ENCODE peak calls at places on chromosomes 1 and 21, in four cellular contexts. One of them, this sample, is unnamed.

GRCh38 chr1:152747831-152748230 is 10.0 kb upstream of the KPRP start:
- DNase-seq in HepG2: no peak
- DNase-seq in H1: no peak
- DNase-seq in GM12878: no peak
- DNase-seq in this sample: no peak

GRCh38 chr1:21511579-21512522 is 2.6 kb downstream of the ALPL start:
- DNase-seq in HepG2: no peak
- DNase-seq in H1: no peak
- DNase-seq in GM12878: no peak
- DNase-seq in this sample: no peak

GRCh38 chr1:29736582-29737188 is 500.4 kb downstream of the PTPRU start:
- DNase-seq in GM12878: no peak
- DNase-seq in H1: no peak
- DNase-seq in HepG2: peak; percentile 20
- DNase-seq in this sample: no peak

GRCh38 chr21:42175110-42175710 is 43.7 kb upstream of the ABCG1 start:
- DNase-seq in GM12878: no peak
- DNase-seq in H1: no peak
- DNase-seq in HepG2: no peak
- DNase-seq in this sample: no peak

GRCh38 chr1:84278905-84279304 is 22.6 kb upstream of the SAMD13 start:
- DNase-seq in H1: no peak
- DNase-seq in GM12878: no peak
- DNase-seq in HepG2: no peak
- DNase-seq in this sample: no peak

GRCh38 chr1:6922096-6922931 is 137.1 kb downstream of the CAMTA1 start:
- DNase-seq in HepG2: no peak
- DNase-seq in GM12878: no peak
- DNase-seq in H1: no peak
- DNase-seq in this sample: peak; percentile 63

GRCh38 chr1:245172026-245172425 is 17.2 kb downstream of the KIF26B start:
- DNase-seq in H1: no peak
- DNase-seq in HepG2: no peak
- DNase-seq in GM12878: no peak
- DNase-seq in this sample: no peak

GRCh38 chr1:12166834-12167492 is at the start of gene TNFRSF1B:
- DNase-seq in GM12878: no peak
- DNase-seq in H1: no peak
- DNase-seq in HepG2: no peak
- DNase-seq in this sample: peak; percentile 91

GRCh38 chr21:35204850-35205564 is 155.9 kb upstream of the RUNX1 start:
- DNase-seq in HepG2: no peak
- DNase-seq in GM12878: no peak
- DNase-seq in H1: no peak
- DNase-seq in this sample: no peak

GRCh38 chr1:38716229-38716628 is 143.3 kb downstream of the RRAGC start:
- DNase-seq in GM12878: no peak
- DNase-seq in H1: no peak
- DNase-seq in HepG2: no peak
- DNase-seq in this sample: no peak

GRCh38 chr1:3736131-3736561 is 16.1 kb upstream of the CCDC27 start:
- DNase-seq in H1: no peak
- DNase-seq in HepG2: no peak
- DNase-seq in GM12878: no peak
- DNase-seq in this sample: no peak

DNA sequence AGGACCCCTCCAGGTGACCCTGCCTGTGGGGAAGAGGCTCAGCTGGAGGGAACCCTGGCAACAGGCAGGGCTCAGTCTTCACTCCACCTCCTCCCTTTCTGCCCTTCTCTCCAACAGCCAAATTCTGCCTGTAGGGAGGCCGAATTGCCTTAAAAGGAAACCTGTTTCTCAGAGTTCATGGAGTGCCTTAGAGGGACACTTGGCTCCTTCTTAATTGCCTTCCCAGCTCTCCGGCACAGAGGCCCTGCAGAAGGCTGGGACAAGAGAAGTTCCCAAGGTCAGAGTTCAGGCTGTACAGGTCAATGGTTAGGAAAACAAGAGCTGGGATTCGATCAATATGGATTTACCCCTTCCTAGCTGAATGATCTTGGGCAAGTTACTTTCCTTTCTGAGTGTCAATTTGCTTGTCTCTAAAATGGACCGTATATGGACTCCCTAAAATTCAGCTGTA is 6.2 kb downstream of the CSRP1 start:
- DNase-seq in HepG2: no peak
- DNase-seq in H1: no peak
- DNase-seq in GM12878: no peak
- DNase-seq in this sample: no peak
- H3K4me1 ChIP-seq in HepG2: peaks cover 87% of the 10 kb centered on the region
- H3K4me1 ChIP-seq in H1: peaks cover 11% of the 10 kb centered on the region
- H3K4me1 ChIP-seq in GM12878: peaks cover 4% of the 10 kb centered on the region
- H3K4me1 ChIP-seq in this sample: peaks cover 24% of the 10 kb centered on the region

GRCh38 chr1:169486281-169486904 is 649 bp upstream of the SLC19A2 start:
- DNase-seq in HepG2: no peak
- DNase-seq in GM12878: no peak
- DNase-seq in H1: no peak
- DNase-seq in this sample: no peak
- TF ChIP-seq TCF12 in HepG2: no peak
- TF ChIP-seq TCF12 in GM12878: no peak
- TF ChIP-seq TCF12 in H1: no peak
- TF ChIP-seq TCF12 in this sample: no peak

GRCh38 chr1:197770243-197770642 is 5.0 kb downstream of the DENND1B start:
- DNase-seq in HepG2: no peak
- DNase-seq in GM12878: no peak
- DNase-seq in H1: no peak
- DNase-seq in this sample: no peak
- TF ChIP-seq POLR2AphosphoS5 in HepG2: no peak
- TF ChIP-seq POLR2AphosphoS5 in GM12878: no peak
- TF ChIP-seq POLR2AphosphoS5 in H1: no peak
- TF ChIP-seq POLR2AphosphoS5 in this sample: no peak

GRCh38 chr1:8021676-8022266 is 4.3 kb downstream of the ERRFI1 start:
- DNase-seq in H1: no peak
- DNase-seq in GM12878: no peak
- DNase-seq in HepG2: no peak
- DNase-seq in this sample: no peak
- H3K4me1 ChIP-seq in H1: peaks cover 14% of the 10 kb centered on the region
- H3K4me1 ChIP-seq in GM12878: peaks cover 5% of the 10 kb centered on the region
- H3K4me1 ChIP-seq in HepG2: peaks cover 43% of the 10 kb centered on the region
- H3K4me1 ChIP-seq in this sample: peaks cover 16% of the 10 kb centered on the region

DNA sequence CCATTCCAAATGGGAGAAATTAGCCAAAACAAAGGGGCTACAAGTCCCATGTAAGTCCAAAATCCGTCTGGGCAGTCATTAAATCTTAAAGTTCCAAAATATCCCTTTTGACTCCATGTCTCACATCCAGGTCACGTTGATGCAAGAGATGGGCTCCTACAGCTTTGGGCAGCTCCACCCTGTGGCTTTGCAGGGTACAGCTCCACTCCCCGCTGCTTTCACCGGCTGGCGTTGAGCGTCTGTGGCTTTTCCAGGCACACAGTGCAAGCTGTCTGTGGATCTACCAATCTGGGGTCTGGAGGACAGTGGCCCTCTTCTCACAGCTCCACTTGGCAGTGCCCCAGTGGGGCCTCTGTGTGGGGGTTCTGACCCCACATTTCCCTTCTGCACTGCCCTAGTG is 130.2 kb downstream of the TPR start:
- DNase-seq in GM12878: no peak
- DNase-seq in H1: no peak
- DNase-seq in HepG2: peak; percentile 5
- DNase-seq in this sample: no peak
- TF ChIP-seq TCF12 in GM12878: no peak
- TF ChIP-seq TCF12 in H1: no peak
- TF ChIP-seq TCF12 in HepG2: no peak
- TF ChIP-seq TCF12 in this sample: no peak

DNA sequence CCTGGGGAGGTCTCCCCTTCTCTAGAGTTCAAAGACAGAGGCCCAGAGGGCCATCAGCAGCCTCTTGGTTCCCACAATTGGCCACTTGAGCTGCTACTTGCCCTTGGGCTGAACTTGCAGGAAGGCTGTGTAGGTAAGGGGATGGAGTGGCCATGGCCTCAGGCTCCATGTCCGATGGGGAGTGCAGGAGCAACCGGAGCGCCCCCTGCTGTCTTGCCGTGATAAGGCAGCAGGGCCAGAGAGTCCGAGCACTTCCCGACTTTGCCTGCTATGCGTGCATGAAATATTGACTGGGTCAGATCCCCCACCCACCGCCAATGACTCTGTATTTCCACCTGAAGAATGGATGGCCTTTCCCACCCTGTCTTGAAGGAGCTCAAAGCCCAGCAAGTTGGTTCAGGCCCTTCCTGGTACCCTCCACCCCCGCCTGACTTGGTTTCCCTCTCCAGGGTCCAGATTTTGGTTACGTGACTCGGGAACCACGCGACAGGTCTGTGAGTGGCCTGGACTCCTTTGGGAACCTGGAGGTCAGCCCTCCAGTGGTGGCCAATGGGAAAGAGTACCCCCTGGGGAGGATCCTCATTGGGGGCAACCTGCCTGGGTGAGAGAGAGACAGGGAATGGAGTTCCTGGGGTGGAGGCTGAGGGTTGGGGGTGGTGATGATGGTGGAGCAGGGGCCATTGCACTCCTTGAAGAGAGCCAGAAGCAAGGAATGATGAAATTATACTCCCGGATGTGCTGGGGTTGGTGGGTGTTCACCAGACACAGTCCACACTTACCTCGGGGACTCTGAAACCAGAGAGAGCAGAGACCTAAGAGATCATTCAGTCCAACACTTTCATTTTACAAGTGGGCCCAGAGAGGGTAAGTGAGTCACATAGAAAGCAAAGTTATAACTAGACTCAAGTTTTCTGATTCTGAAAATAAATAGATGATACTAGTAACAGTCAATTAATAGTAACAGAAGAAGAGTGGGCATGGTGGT is 25.6 kb downstream of the PADI3 start:
- DNase-seq in H1: peak; percentile 59
- DNase-seq in HepG2: peak; percentile 24
- DNase-seq in GM12878: peak; percentile 11
- DNase-seq in this sample: peak; percentile 76
- TF ChIP-seq POLR2AphosphoS5 in H1: no peak
- TF ChIP-seq POLR2AphosphoS5 in HepG2: no peak
- TF ChIP-seq POLR2AphosphoS5 in GM12878: no peak
- TF ChIP-seq POLR2AphosphoS5 in this sample: no peak

GRCh38 chr1:19646366-19646765 is 2.3 kb downstream of the NBL1 start:
- DNase-seq in GM12878: no peak
- DNase-seq in HepG2: no peak
- DNase-seq in H1: no peak
- DNase-seq in this sample: no peak

GRCh38 chr1:19648689-19649088 is 4.6 kb downstream of the NBL1 start:
- DNase-seq in GM12878: no peak
- DNase-seq in H1: peak; percentile 74
- DNase-seq in HepG2: peak; percentile 53
- DNase-seq in this sample: peak; percentile 43

GRCh38 chr1:19646771-19647319 is 2.7 kb downstream of the NBL1 start:
- DNase-seq in HepG2: no peak
- DNase-seq in GM12878: no peak
- DNase-seq in H1: no peak
- DNase-seq in this sample: no peak

GRCh38 chr1:19648239-19648638 is 4.1 kb downstream of the NBL1 start:
- DNase-seq in GM12878: no peak
- DNase-seq in H1: no peak
- DNase-seq in HepG2: no peak
- DNase-seq in this sample: no peak

DNA sequence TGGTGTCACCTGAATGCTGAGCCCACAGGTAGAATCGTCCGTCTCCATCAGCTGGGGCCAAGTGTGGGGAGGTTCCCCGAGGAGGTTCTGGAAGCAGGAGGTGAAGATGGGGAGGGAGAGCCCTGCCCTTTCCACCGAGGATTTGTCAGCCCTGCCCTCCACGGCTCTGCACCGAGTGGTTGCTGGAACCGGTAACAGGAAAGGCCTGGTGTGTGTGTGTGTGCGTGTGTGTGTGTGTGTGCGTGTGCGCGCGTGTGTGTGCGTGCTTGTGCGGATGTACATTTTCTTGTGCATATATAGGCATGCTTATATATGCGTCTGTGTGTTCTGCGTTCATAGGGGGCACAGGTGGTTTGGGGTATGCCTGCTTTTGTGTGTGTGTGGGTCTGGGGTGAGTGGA is 3.5 kb downstream of the NBL1 start:
- DNase-seq in HepG2: no peak
- DNase-seq in H1: no peak
- DNase-seq in GM12878: no peak
- DNase-seq in this sample: no peak
- H3K4me1 ChIP-seq in HepG2: peaks cover 37% of the 10 kb centered on the region
- H3K4me1 ChIP-seq in H1: no peaks in the 10 kb centered on the region
- H3K4me1 ChIP-seq in GM12878: peaks cover 3% of the 10 kb centered on the region
- H3K4me1 ChIP-seq in this sample: peaks cover 28% of the 10 kb centered on the region